ENCODE peak calls at places on chromosomes 7 and 10, in four cellular contexts. V is HEK293T, U is WTC11, A is HepG2. L is an unnamed sample.

GRCh38 chr7:137873524-137873923 is 26.8 kb upstream of the DGKI start:
- DNase-seq in U (no peak), V (no peak), A (no peak), L (no peak)

GRCh38 chr7:33108591-33108930 is 643 bp downstream of the RP9 start:
- DNase-seq in U (no peak), V (no peak), A (no peak), L (peak)

GRCh38 chr7:84735021-84735420 is 451.8 kb downstream of the SEMA3D start:
- DNase-seq in A (no peak), V (no peak), U (no peak), L (no peak)

GRCh38 chr10:3740157-3740871 is 44.7 kb downstream of the KLF6 start:
- DNase-seq in V (no peak), U (no peak), A (peak), L (no peak)

GRCh38 chr7:20407585-20408466 is 77.1 kb downstream of the ITGB8 start:
- DNase-seq in V (no peak), A (no peak), U (no peak), L (no peak)

GRCh38 chr10:126387931-126388911 is at the start of gene ADAM12:
- DNase-seq in A (no peak), U (peak), V (no peak), L (no peak)

GRCh38 chr10:101856626-101857025 is 13.0 kb upstream of the KCNIP2 start:
- DNase-seq in U (no peak), V (no peak), A (no peak), L (no peak)

GRCh38 chr10:77268721-77269120 is 368.9 kb downstream of the KCNMA1 start:
- DNase-seq in U (no peak), A (no peak), V (no peak), L (no peak)

GRCh38 chr10:27685686-27686085 is 59.9 kb downstream of the MKX start:
- DNase-seq in V (no peak), A (no peak), U (no peak), L (no peak)

GRCh38 chr7:19519443-19519977 is 189.3 kb downstream of the POLR1F start:
- DNase-seq in V (peak), U (no peak), A (no peak), L (no peak)

GRCh38 chr7:19122018-19122588 is 4.7 kb upstream of the TWIST1 start:
- DNase-seq in V (peak), A (no peak), U (no peak), L (no peak)

GRCh38 chr7:146002008-146002407 is 114.6 kb upstream of the CNTNAP2 start:
- DNase-seq in V (no peak), A (no peak), U (no peak), L (no peak)

GRCh38 chr10:44463511-44464121 is 78.7 kb upstream of the CXCL12 start:
- DNase-seq in V (no peak), A (no peak), U (no peak), L (no peak)

GRCh38 chr7:110521357-110521756 is 569.6 kb upstream of the LRRN3 start:
- DNase-seq in V (no peak), U (no peak), A (peak), L (no peak)

GRCh38 chr10:44801383-44802327 is 109.5 kb upstream of the TMEM72 start:
- DNase-seq in V (peak), U (no peak), A (peak), L (no peak)

GRCh38 chr7:2545746-2546425 is 9.4 kb downstream of the BRAT1 start:
- DNase-seq in V (no peak), A (no peak), U (no peak), L (no peak)

GRCh38 chr7:69422473-69423102 is 175.7 kb upstream of the AUTS2 start:
- DNase-seq in U (no peak), A (no peak), V (no peak), L (no peak)

GRCh38 chr10:122286872-122287271 is 15.8 kb downstream of the BTBD16 start:
- DNase-seq in U (peak), V (peak), A (no peak), L (no peak)

GRCh38 chr7:22255834-22256233 is 101.1 kb downstream of the RAPGEF5 start:
- DNase-seq in A (no peak), U (no peak), V (no peak), L (no peak)

GRCh38 chr7:122329145-122329802 is 24.7 kb upstream of the FEZF1 start:
- DNase-seq in A (no peak), V (no peak), U (peak), L (no peak)

GRCh38 chr10:54009672-54010071 is 791.4 kb downstream of the PCDH15 start:
- DNase-seq in U (no peak), A (no peak), V (no peak), L (no peak)

GRCh38 chr10:114172776-114173555 is 1.0 kb downstream of the CCDC186 start:
- DNase-seq in V (no peak), A (no peak), U (no peak), L (no peak)

GRCh38 chr10:76492026-76492425 is 1060.6 kb downstream of the LRMDA start:
- DNase-seq in V (no peak), A (no peak), U (no peak), L (no peak)

GRCh38 chr10:23322082-23322481 is 22.5 kb downstream of the C10orf67 start:
- DNase-seq in A (no peak), V (no peak), U (no peak), L (no peak)

GRCh38 chr7:43195256-43195655 is 82.8 kb downstream of the HECW1 start:
- DNase-seq in U (no peak), V (no peak), A (no peak), L (no peak)

GRCh38 chr10:92291610-92291859 is 568 bp downstream of the MARCHF5 start:
- DNase-seq in U (no peak), A (no peak), V (no peak), L (no peak)

GRCh38 chr10:34403512-34403911 is 411.6 kb downstream of the PARD3 start:
- DNase-seq in U (no peak), A (no peak), V (no peak), L (no peak)

GRCh38 chr10:109875151-109875568 is 48.2 kb downstream of the XPNPEP1 start:
- DNase-seq in A (no peak), U (no peak), V (no peak), L (no peak)

GRCh38 chr10:131729361-131729760 is 171.4 kb upstream of the PPP2R2D start:
- DNase-seq in U (no peak), V (no peak), A (no peak), L (no peak)

GRCh38 chr7:4149645-4150044 is 532.5 kb upstream of the FOXK1 start:
- DNase-seq in V (no peak), A (no peak), U (no peak), L (no peak)

GRCh38 chr10:132826524-132827422 is 40.8 kb upstream of the NKX6-2 start:
- DNase-seq in A (no peak), V (no peak), U (no peak), L (no peak)

GRCh38 chr7:48078470-48078869 is 10.6 kb upstream of the UPP1 start:
- DNase-seq in A (no peak), U (no peak), V (no peak), L (no peak)

GRCh38 chr10:63267414-63268138 is 134.4 kb downstream of the NRBF2 start:
- DNase-seq in U (no peak), A (peak), V (peak), L (peak)

GRCh38 chr10:70191161-70191770 is 21.0 kb upstream of the SAR1A start:
- DNase-seq in V (no peak), U (no peak), A (no peak), L (no peak)

GRCh38 chr7:158655931-158656441 is 48.6 kb downstream of the NCAPG2 start:
- DNase-seq in A (no peak), U (no peak), V (no peak), L (no peak)

GRCh38 chr10:43702213-43702935 is 53.7 kb upstream of the ZNF32 start:
- DNase-seq in U (no peak), A (no peak), V (no peak), L (no peak)

GRCh38 chr7:12623885-12624498 is 53.5 kb downstream of the SCIN start:
- DNase-seq in V (peak), U (no peak), A (no peak), L (peak)

GRCh38 chr7:14836006-14836405 is 66.5 kb downstream of the DGKB start:
- DNase-seq in A (no peak), U (no peak), V (no peak), L (no peak)
- TF ChIP-seq ELF4 in A (no peak), U (no peak), V (no peak), L (no peak)

GRCh38 chr7:50834679-50835078 is 52.0 kb upstream of the GRB10 start:
- DNase-seq in A (no peak), U (no peak), V (no peak), L (no peak)

GRCh38 chr7:50837965-50838364 is 55.3 kb upstream of the GRB10 start:
- DNase-seq in A (peak), U (no peak), V (no peak), L (no peak)

GRCh38 chr7:50835156-50835555 is 52.5 kb upstream of the GRB10 start:
- DNase-seq in V (no peak), A (no peak), U (no peak), L (no peak)

GRCh38 chr7:50842061-50842460 is 59.4 kb upstream of the GRB10 start:
- DNase-seq in A (no peak), U (no peak), V (no peak), L (no peak)

GRCh38 chr7:50838675-50839377 is 56.1 kb upstream of the GRB10 start:
- DNase-seq in V (no peak), U (no peak), A (no peak), L (no peak)
- TF ChIP-seq ELF4 in V (no peak), U (no peak), A (no peak), L (no peak)

DNA sequence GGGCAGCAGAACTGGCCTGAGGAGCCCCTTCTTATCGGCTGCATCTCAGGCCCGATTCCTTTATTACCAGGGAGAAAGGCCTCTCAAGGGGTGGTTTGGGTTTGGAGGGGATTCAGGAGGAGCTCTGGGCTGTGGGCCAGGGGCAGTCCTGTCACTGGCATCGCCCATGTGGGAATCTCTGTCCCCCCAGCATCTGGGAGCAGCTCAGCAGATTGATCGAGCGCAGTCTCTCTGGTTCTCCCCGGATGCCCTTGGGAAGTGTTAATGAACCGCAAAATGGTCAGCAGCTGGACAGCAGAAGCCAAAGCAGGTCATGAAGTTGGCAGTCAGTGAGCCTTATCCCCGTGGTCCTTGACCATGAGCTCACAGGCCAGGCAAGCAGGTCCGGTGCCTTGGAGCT is 104.4 kb upstream of the ANLN start:
- DNase-seq in U (no peak), V (no peak), A (no peak), L (no peak)
- TF ChIP-seq ELF4 in U (no peak), V (no peak), A (no peak), L (no peak)

GRCh38 chr10:56135806-56136205 is 225.3 kb downstream of the ZWINT start:
- DNase-seq in V (no peak), A (no peak), U (no peak), L (no peak)

GRCh38 chr10:56142092-56142728 is 218.8 kb downstream of the ZWINT start:
- DNase-seq in V (no peak), U (no peak), A (no peak), L (no peak)

GRCh38 chr10:56139405-56139804 is 221.7 kb downstream of the ZWINT start:
- DNase-seq in A (no peak), U (no peak), V (no peak), L (no peak)
- TF ChIP-seq ELF4 in A (no peak), U (no peak), V (no peak), L (no peak)